ENCODE peak calls at places on chromosomes 1 and 21, in nine cellular contexts. R, X, H, Z, F, P, O, C and T are unnamed samples.
A peak's percentile ranks its signal among the peaks of the same experiment; 100 is the strongest.

GRCh38 chr1:81920245-81920740 is 119.6 kb downstream of the ADGRL2 start:
- DNase-seq in R (no peak), X (no peak), H (no peak), Z (no peak), F (peak; percentile 37), P (no peak), O (no peak), C (no peak), T (no peak)

GRCh38 chr1:51969038-51969705 is 21.3 kb downstream of the RAB3B start:
- DNase-seq in R (no peak), X (no peak), H (no peak), Z (peak; percentile 66), F (no peak), P (no peak), O (no peak), C (no peak), T (no peak)

GRCh38 chr1:47507140-47507539 is 69.3 kb downstream of the FOXD2 start:
- DNase-seq in R (no peak), X (no peak), H (no peak), Z (no peak), F (no peak), P (no peak), O (no peak), C (no peak), T (no peak)

GRCh38 chr1:230084408-230085177 is 17.6 kb downstream of the GALNT2 start:
- DNase-seq in R (no peak), X (peak; percentile 23), H (peak; percentile 53), Z (peak; percentile 97), F (peak; percentile 60), P (no peak), O (peak; percentile 34), C (no peak), T (no peak)

GRCh38 chr1:4585216-4585615 is 69.2 kb upstream of the AJAP1 start:
- DNase-seq in R (peak; percentile 59), X (no peak), H (no peak), Z (peak; percentile 29), F (no peak), P (no peak), O (no peak), C (no peak), T (no peak)

GRCh38 chr1:48469616-48470500 is 2.1 kb downstream of the SPATA6 start:
- DNase-seq in R (no peak), X (peak; percentile 67), H (peak; percentile 32), Z (no peak), F (peak; percentile 58), P (no peak), O (peak; percentile 71), C (no peak), T (peak; percentile 80)

GRCh38 chr1:57966751-57967406 is 543.0 kb upstream of the DAB1 start:
- DNase-seq in R (peak; percentile 3), X (no peak), H (no peak), Z (no peak), F (no peak), P (no peak), O (no peak), C (no peak), T (no peak)

GRCh38 chr1:119674835-119675289 is 26.8 kb upstream of the ZNF697 start:
- DNase-seq in R (peak; percentile 81), X (peak; percentile 57), H (no peak), Z (no peak), F (peak; percentile 43), P (no peak), O (peak; percentile 77), C (no peak), T (peak; percentile 73)

GRCh38 chr1:87224209-87224608 is 104.5 kb upstream of the LMO4 start:
- DNase-seq in R (no peak), X (no peak), H (no peak), Z (peak; percentile 3), F (no peak), P (no peak), O (no peak), C (no peak), T (no peak)

GRCh38 chr1:211323156-211324063 is 3.2 kb upstream of the TRAF5 start:
- DNase-seq in R (peak; percentile 85), X (peak; percentile 68), H (no peak), Z (peak; percentile 72), F (no peak), P (no peak), O (peak; percentile 70), C (no peak), T (no peak)

GRCh38 chr1:36466370-36467026 is 2.3 kb upstream of the MRPS15 start:
- DNase-seq in R (no peak), X (no peak), H (no peak), Z (no peak), F (no peak), P (no peak), O (no peak), C (no peak), T (no peak)

GRCh38 chr21:40662889-40663288 is 184.1 kb downstream of the DSCAM start:
- DNase-seq in R (no peak), X (no peak), H (no peak), Z (no peak), F (no peak), P (no peak), O (no peak), C (no peak), T (no peak)

GRCh38 chr1:26288311-26288941 is 8.5 kb downstream of the SH3BGRL3 start:
- DNase-seq in R (peak; percentile 78), X (peak; percentile 33), H (no peak), Z (no peak), F (no peak), P (no peak), O (no peak), C (no peak), T (no peak)

GRCh38 chr1:157045251-157046218 is at the start of gene ARHGEF11:
- DNase-seq in R (peak; percentile 92), X (peak; percentile 93), H (peak; percentile 83), Z (peak; percentile 69), F (peak; percentile 92), P (peak; percentile 96), O (peak; percentile 93), C (no peak), T (peak; percentile 95)

GRCh38 chr1:178180405-178180804 is 86.5 kb downstream of the RASAL2 start:
- DNase-seq in R (no peak), X (no peak), H (no peak), Z (no peak), F (no peak), P (no peak), O (no peak), C (no peak), T (no peak)

GRCh38 chr1:170929412-170929834 is 5.9 kb upstream of the MROH9 start:
- DNase-seq in R (no peak), X (no peak), H (no peak), Z (no peak), F (no peak), P (no peak), O (no peak), C (no peak), T (no peak)

GRCh38 chr1:16430598-16430997 is 6.6 kb downstream of the SPATA21 start:
- DNase-seq in R (peak; percentile 71), X (no peak), H (no peak), Z (peak; percentile 22), F (no peak), P (no peak), O (no peak), C (no peak), T (no peak)

GRCh38 chr1:196260267-196260666 is 348.0 kb downstream of the KCNT2 start:
- DNase-seq in R (no peak), X (no peak), H (no peak), Z (no peak), F (no peak), P (no peak), O (no peak), C (no peak), T (no peak)

GRCh38 chr1:242412921-242413320 is 111.6 kb downstream of the PLD5 start:
- DNase-seq in R (no peak), X (no peak), H (no peak), Z (no peak), F (no peak), P (no peak), O (no peak), C (no peak), T (no peak)

GRCh38 chr1:230826166-230826875 is 42.0 kb downstream of the C1orf198 start:
- DNase-seq in R (no peak), X (no peak), H (no peak), Z (no peak), F (no peak), P (peak; percentile 53), O (no peak), C (no peak), T (no peak)

GRCh38 chr1:91553196-91553595 is 52.5 kb downstream of the CDC7 start:
- DNase-seq in R (no peak), X (no peak), H (no peak), Z (no peak), F (peak; percentile 61), P (peak; percentile 83), O (no peak), C (no peak), T (no peak)

GRCh38 chr21:32411366-32412161 is 942 bp upstream of the EVA1C start:
- DNase-seq in R (peak; percentile 50), X (peak; percentile 95), H (peak; percentile 91), Z (no peak), F (peak; percentile 96), P (peak; percentile 96), O (peak; percentile 97), C (no peak), T (peak; percentile 97)

DNA sequence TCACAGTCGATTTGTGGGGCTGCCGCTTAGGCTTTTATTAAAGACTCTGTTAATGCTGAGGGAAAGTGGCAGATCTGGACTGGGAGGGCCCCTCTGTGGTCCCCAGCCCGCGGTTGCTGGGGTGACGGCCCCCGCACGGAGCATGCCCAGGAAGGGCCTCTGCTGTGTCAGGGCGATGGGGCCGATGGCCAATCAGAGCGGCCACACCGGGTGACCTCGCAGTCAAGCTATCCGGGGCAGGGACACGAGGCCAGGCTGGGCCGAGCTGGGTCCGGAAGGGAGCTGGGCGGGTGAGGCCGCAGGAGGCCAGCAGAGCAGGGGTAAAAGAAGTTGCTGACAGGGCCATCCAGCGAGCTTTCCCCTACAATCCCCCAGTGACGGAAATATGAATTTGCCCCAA is 145.1 kb downstream of the CASZ1 start:
- DNase-seq in R (peak; percentile 26), X (no peak), H (no peak), Z (no peak), F (no peak), P (no peak), O (no peak), C (no peak), T (no peak)
- TF ChIP-seq EP300 in R (no peak), X (no peak), H (no peak), Z (no peak), F (no peak), P (no peak), O (no peak), C (no peak), T (no peak)

GRCh38 chr1:40036574-40036973 is 4.0 kb upstream of the CAP1 start:
- DNase-seq in R (peak; percentile 91), X (peak; percentile 53), H (no peak), Z (no peak), F (peak; percentile 44), P (no peak), O (peak; percentile 44), C (no peak), T (peak; percentile 91)
- H3K4me1 ChIP-seq in R (peaks cover 29% of the 10 kb centered on the region), X (peaks cover 22% of the 10 kb centered on the region), H (peaks cover 18% of the 10 kb centered on the region), Z (peaks cover 4% of the 10 kb centered on the region), F (no peaks in the 10 kb centered on the region), P (peaks cover 40% of the 10 kb centered on the region), O (peaks cover 45% of the 10 kb centered on the region), C (peaks cover 17% of the 10 kb centered on the region), T (no peaks in the 10 kb centered on the region)

GRCh38 chr1:153776971-153777370 is 1.8 kb downstream of the SLC27A3 start:
- DNase-seq in R (no peak), X (no peak), H (no peak), Z (no peak), F (no peak), P (no peak), O (no peak), C (no peak), T (no peak)
- H3K4me3 ChIP-seq in R (no peak overlapping the region), X (no peak overlapping the region), H (peak overlapping the region; percentile 87), Z (no peak overlapping the region), F (no peak overlapping the region), P (no peak overlapping the region), O (peak overlapping the region; percentile 68), C (no peak overlapping the region), T (no peak overlapping the region)

GRCh38 chr1:110106013-110106941 is 6.0 kb upstream of the UBL4B start:
- DNase-seq in R (peak; percentile 83), X (peak; percentile 67), H (peak; percentile 33), Z (peak; percentile 75), F (peak; percentile 72), P (no peak), O (peak; percentile 73), C (peak; percentile 23), T (peak; percentile 82)
- TF ChIP-seq EP300 in R (no peak), X (no peak), H (no peak), Z (no peak), F (no peak), P (no peak), O (no peak), C (no peak), T (no peak)